ENCODE peak calls at places on chromosomes 1 and 21, in five cellular contexts. A is heart right ventricle, U is PC-3, P is A549, Z is AG04450. Q is an unnamed sample.

GRCh38 chr1:42756956-42757891 is 9.6 kb downstream of the P3H1 start:
- DNase-seq in A (no peak), U (peak; percentile 69), P (peak; percentile 70), Z (peak; percentile 39), Q (peak; percentile 33)

GRCh38 chr1:47207811-47208373 is 18.1 kb upstream of the PDZK1IP1 start:
- DNase-seq in A (no peak), U (peak; percentile 11), P (no peak), Z (no peak), Q (no peak)

GRCh38 chr1:229897540-229897939 is 169.5 kb upstream of the GALNT2 start:
- DNase-seq in A (no peak), U (no peak), P (no peak), Z (no peak), Q (no peak)

GRCh38 chr1:180923024-180923841 is 10.5 kb downstream of the KIAA1614 start:
- DNase-seq in A (no peak), U (no peak), P (no peak), Z (no peak), Q (no peak)

GRCh38 chr1:43858324-43858723 is 75.3 kb upstream of the ARTN start:
- DNase-seq in A (no peak), U (peak; percentile 96), P (no peak), Z (peak; percentile 96), Q (peak; percentile 75)

GRCh38 chr1:211548321-211549091 is 30.5 kb downstream of the SLC30A1 start:
- DNase-seq in A (no peak), U (no peak), P (no peak), Z (no peak), Q (peak; percentile 15)

GRCh38 chr21:17931080-17931479 is 111.9 kb upstream of the C21orf91 start:
- DNase-seq in A (no peak), U (peak; percentile 7), P (peak; percentile 4), Z (no peak), Q (no peak)

GRCh38 chr21:33245289-33245918 is 15.7 kb downstream of the IFNAR2 start:
- DNase-seq in A (no peak), U (no peak), P (no peak), Z (no peak), Q (no peak)

GRCh38 chr1:21721271-21721985 is 52.3 kb upstream of the RAP1GAP start:
- DNase-seq in A (no peak), U (no peak), P (no peak), Z (no peak), Q (no peak)

GRCh38 chr1:21620461-21620860 is 48.7 kb downstream of the RAP1GAP start:
- DNase-seq in A (no peak), U (no peak), P (no peak), Z (no peak), Q (no peak)

GRCh38 chr21:35303085-35303484 is 254.0 kb upstream of the RUNX1 start:
- DNase-seq in A (no peak), U (peak; percentile 98), P (peak; percentile 68), Z (peak; percentile 66), Q (no peak)

GRCh38 chr1:20184997-20185833 is 681 bp upstream of the UBXN10 start:
- DNase-seq in A (no peak), U (no peak), P (no peak), Z (no peak), Q (no peak)

GRCh38 chr21:45559216-45560105 is 17.2 kb upstream of the SLC19A1 start:
- DNase-seq in A (no peak), U (no peak), P (no peak), Z (no peak), Q (no peak)

GRCh38 chr1:157272899-157273774 is 134.9 kb upstream of the ETV3 start:
- DNase-seq in A (no peak), U (no peak), P (no peak), Z (no peak), Q (no peak)

GRCh38 chr1:151199860-151200581 is 1.7 kb downstream of the PIP5K1A start:
- DNase-seq in A (no peak), U (peak; percentile 86), P (peak; percentile 54), Z (peak; percentile 71), Q (no peak)

GRCh38 chr21:21000576-21001175 is 2.5 kb downstream of the NCAM2 start:
- DNase-seq in A (no peak), U (no peak), P (no peak), Z (no peak), Q (no peak)

GRCh38 chr1:110309139-110309538 is 30.0 kb upstream of the RBM15 start:
- DNase-seq in A (no peak), U (peak; percentile 26), P (no peak), Z (no peak), Q (no peak)

GRCh38 chr1:202661136-202661845 is 49.0 kb downstream of the SYT2 start:
- DNase-seq in A (no peak), U (peak; percentile 30), P (peak; percentile 31), Z (no peak), Q (peak; percentile 30)

GRCh38 chr1:226100436-226101347 is 38.2 kb downstream of the H3-3A start:
- DNase-seq in A (peak; percentile 23), U (peak; percentile 58), P (peak; percentile 47), Z (no peak), Q (peak; percentile 55)

GRCh38 chr1:77047978-77048614 is 171.1 kb downstream of the PIGK start:
- DNase-seq in A (no peak), U (no peak), P (no peak), Z (no peak), Q (no peak)

GRCh38 chr21:38990424-38990794 is 184.7 kb downstream of the ETS2 start:
- DNase-seq in A (no peak), U (no peak), P (no peak), Z (no peak), Q (no peak)

GRCh38 chr21:42360317-42360716 is 6.0 kb downstream of the TFF1 start:
- DNase-seq in A (no peak), U (peak; percentile 25), P (peak; percentile 11), Z (no peak), Q (no peak)

GRCh38 chr1:2412773-2413494 is 570 bp upstream of the PEX10 start:
- DNase-seq in A (peak; percentile 34), U (peak; percentile 21), P (peak; percentile 58), Z (no peak), Q (peak; percentile 21)

GRCh38 chr1:6275826-6276764 is 15.2 kb upstream of the GPR153 start:
- DNase-seq in A (peak; percentile 81), U (no peak), P (no peak), Z (peak; percentile 66), Q (no peak)

GRCh38 chr21:41722052-41723018 is 44.5 kb downstream of the RIPK4 start:
- DNase-seq in A (no peak), U (no peak), P (no peak), Z (no peak), Q (no peak)

GRCh38 chr1:109906160-109906838 is 4.3 kb upstream of the CSF1 start:
- DNase-seq in A (no peak), U (no peak), P (no peak), Z (no peak), Q (no peak)

GRCh38 chr21:46221664-46222435 is 6.7 kb downstream of the LSS start:
- DNase-seq in A (peak; percentile 38), U (no peak), P (no peak), Z (no peak), Q (no peak)

GRCh38 chr1:166307261-166308188 is 140.7 kb upstream of the FAM78B start:
- DNase-seq in A (peak; percentile 63), U (no peak), P (no peak), Z (no peak), Q (no peak)

GRCh38 chr1:52963101-52963500 is 36.0 kb downstream of the SCP2 start:
- DNase-seq in A (no peak), U (no peak), P (no peak), Z (no peak), Q (no peak)

GRCh38 chr21:35649186-35649585 is 411.1 kb downstream of the SETD4 start:
- DNase-seq in A (no peak), U (peak; percentile 69), P (no peak), Z (no peak), Q (no peak)

DNA sequence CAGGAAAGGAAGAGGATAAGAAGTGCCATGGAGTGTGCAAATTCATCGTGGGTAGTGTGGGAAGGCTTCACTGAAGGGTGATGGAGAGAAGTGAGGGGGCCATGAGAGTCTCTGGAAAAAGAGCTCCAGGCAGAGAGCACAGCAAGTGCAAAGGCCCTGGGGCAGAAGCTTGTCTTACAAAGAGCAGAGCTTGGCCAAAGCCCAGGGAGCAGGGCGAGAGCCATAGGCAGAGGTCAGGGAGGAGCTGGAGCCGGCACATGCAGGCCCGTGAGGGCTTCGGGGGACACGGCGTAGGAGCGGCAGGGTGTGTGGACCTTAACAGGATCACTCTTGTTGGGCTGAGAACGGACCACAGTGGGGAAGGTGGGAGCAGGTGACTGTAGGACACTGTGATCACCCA is 83.7 kb upstream of the EDN2 start:
- DNase-seq in A (no peak), U (no peak), P (no peak), Z (no peak), Q (no peak)
- TF ChIP-seq CTCF in A (no peak), U (no peak), P (no peak), Z (no peak), Q (no peak)

DNA sequence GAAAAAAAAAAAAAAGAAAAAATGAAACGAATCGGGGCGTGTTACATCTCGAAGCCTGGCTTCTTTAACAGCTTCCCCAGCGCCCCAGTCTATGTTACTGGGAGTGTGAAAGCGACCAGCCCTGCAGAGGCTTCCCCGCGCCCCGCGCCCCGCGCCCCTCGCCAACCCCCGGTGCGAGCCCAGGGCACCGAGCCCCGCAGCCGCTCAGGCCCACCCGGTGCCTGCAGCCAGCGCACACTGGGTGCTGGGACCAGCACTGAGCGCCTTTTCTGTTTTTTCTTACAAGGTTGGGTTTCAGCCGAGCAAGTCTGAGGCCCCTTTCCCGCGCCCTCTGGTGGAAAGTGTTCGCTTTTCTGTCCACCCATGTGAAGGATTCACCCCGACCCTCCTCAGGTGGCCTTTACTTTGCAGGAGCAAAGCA is 42.1 kb upstream of the ZNF496 start:
- DNase-seq in A (peak; percentile 54), U (no peak), P (no peak), Z (no peak), Q (no peak)
- TF ChIP-seq CTCF in A (peak; percentile 67), U (peak; percentile 40), P (no peak), Z (peak; percentile 60), Q (no peak)

DNA sequence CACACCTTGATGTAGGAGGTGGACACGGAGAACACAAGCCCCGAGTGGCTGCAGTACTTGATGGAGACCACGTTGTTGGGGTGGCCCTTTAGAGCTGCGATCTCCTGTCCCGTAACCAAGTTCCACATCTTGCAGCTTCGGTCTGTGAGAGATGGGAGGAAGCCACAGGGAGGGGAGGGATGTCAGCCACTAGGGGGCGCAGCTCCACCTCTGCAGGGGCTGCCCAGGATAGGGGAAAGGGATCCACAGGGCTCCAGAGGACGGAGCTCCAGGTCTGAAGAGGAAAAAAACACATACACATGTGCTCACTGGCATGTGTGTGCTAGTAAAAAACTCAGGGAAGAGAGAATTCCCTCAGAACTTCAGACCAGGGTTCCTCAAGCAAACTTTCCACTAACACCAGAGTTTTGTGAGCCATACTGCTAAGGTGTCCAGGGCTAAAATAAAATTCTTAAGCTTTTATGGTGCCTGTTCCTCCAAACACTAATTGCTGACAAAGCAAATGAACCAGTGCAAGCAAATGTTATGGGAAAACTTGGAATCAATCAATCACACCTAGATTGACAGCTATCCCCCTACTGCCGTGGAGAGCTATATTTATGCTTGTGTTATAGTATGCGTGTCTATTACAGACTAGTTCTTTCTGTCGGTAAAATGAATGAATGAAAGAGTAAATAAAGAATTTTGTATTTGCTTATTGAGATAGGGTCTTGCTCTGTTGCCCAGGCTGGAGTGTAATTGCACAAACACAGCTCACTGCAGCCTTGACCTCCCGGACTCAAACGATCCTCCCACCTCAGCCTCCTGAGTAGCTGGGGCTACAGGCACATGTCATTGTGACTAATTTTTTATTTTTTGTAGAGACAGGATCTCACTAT is 43.7 kb downstream of the KIF21B start:
- DNase-seq in A (no peak), U (peak; percentile 87), P (peak; percentile 57), Z (no peak), Q (peak; percentile 49)
- TF ChIP-seq CTCF in A (peak; percentile 41), U (peak; percentile 100), P (peak; percentile 40), Z (peak; percentile 46), Q (peak; percentile 74)

GRCh38 chr1:118564961-118565360 is 379.9 kb upstream of the SPAG17 start:
- DNase-seq in A (no peak), U (no peak), P (no peak), Z (no peak), Q (no peak)

GRCh38 chr1:118563969-118564951 is 379.2 kb upstream of the SPAG17 start:
- DNase-seq in A (no peak), U (peak; percentile 10), P (no peak), Z (no peak), Q (no peak)
- TF ChIP-seq CTCF in A (no peak), U (peak; percentile 45), P (no peak), Z (no peak), Q (no peak)